ENCODE peak calls at places on chromosome 9, in seven cellular contexts. One of them, this sample, is unnamed.

GRCh38 chr9:127886401-127886972 is 9.0 kb upstream of the AK1 start:
- DNase-seq in RWPE1: peak; percentile 68
- DNase-seq in T-helper 22 cell: no peak
- DNase-seq in neural progenitor cell: no peak
- DNase-seq in COR-L47: no peak
- DNase-seq in G401: no peak
- DNase-seq in adrenal gland: no peak
- DNase-seq in this sample: no peak

GRCh38 chr9:34331191-34331590 is 1.8 kb downstream of the NUDT2 start:
- DNase-seq in COR-L47: no peak
- DNase-seq in T-helper 22 cell: no peak
- DNase-seq in adrenal gland: no peak
- DNase-seq in neural progenitor cell: no peak
- DNase-seq in RWPE1: no peak
- DNase-seq in G401: no peak
- DNase-seq in this sample: no peak

GRCh38 chr9:12784461-12785250 is 9.8 kb downstream of the LURAP1L start:
- DNase-seq in COR-L47: no peak
- DNase-seq in neural progenitor cell: no peak
- DNase-seq in G401: no peak
- DNase-seq in T-helper 22 cell: no peak
- DNase-seq in RWPE1: peak; percentile 12
- DNase-seq in adrenal gland: peak; percentile 77
- DNase-seq in this sample: no peak

GRCh38 chr9:99762470-99762869 is 59.2 kb upstream of the NR4A3 start:
- DNase-seq in adrenal gland: no peak
- DNase-seq in G401: no peak
- DNase-seq in RWPE1: no peak
- DNase-seq in COR-L47: no peak
- DNase-seq in neural progenitor cell: no peak
- DNase-seq in T-helper 22 cell: no peak
- DNase-seq in this sample: no peak

GRCh38 chr9:112820886-112821285 is 69.8 kb downstream of the SLC46A2 start:
- DNase-seq in G401: no peak
- DNase-seq in neural progenitor cell: no peak
- DNase-seq in RWPE1: peak; percentile 45
- DNase-seq in T-helper 22 cell: no peak
- DNase-seq in adrenal gland: no peak
- DNase-seq in COR-L47: no peak
- DNase-seq in this sample: no peak

GRCh38 chr9:137834846-137835546 is 42.6 kb upstream of the CACNA1B start:
- DNase-seq in neural progenitor cell: no peak
- DNase-seq in G401: no peak
- DNase-seq in adrenal gland: no peak
- DNase-seq in RWPE1: no peak
- DNase-seq in COR-L47: no peak
- DNase-seq in T-helper 22 cell: no peak
- DNase-seq in this sample: no peak

GRCh38 chr9:91151014-91151740 is 210.5 kb downstream of the AUH start:
- DNase-seq in neural progenitor cell: no peak
- DNase-seq in adrenal gland: no peak
- DNase-seq in T-helper 22 cell: peak; percentile 21
- DNase-seq in RWPE1: no peak
- DNase-seq in COR-L47: no peak
- DNase-seq in G401: no peak
- DNase-seq in this sample: no peak

GRCh38 chr9:87212563-87213154 is 265.4 kb upstream of the GAS1 start:
- DNase-seq in adrenal gland: no peak
- DNase-seq in G401: no peak
- DNase-seq in T-helper 22 cell: no peak
- DNase-seq in COR-L47: no peak
- DNase-seq in neural progenitor cell: peak; percentile 17
- DNase-seq in RWPE1: peak; percentile 95
- DNase-seq in this sample: no peak

GRCh38 chr9:93136011-93136440 is 2.0 kb upstream of the NINJ1 start:
- DNase-seq in RWPE1: no peak
- DNase-seq in COR-L47: no peak
- DNase-seq in adrenal gland: no peak
- DNase-seq in T-helper 22 cell: no peak
- DNase-seq in neural progenitor cell: no peak
- DNase-seq in G401: peak; percentile 87
- DNase-seq in this sample: peak; percentile 83

GRCh38 chr9:126468141-126468825 is 141.7 kb downstream of the MVB12B start:
- DNase-seq in T-helper 22 cell: no peak
- DNase-seq in neural progenitor cell: no peak
- DNase-seq in COR-L47: no peak
- DNase-seq in RWPE1: no peak
- DNase-seq in adrenal gland: no peak
- DNase-seq in G401: no peak
- DNase-seq in this sample: no peak

GRCh38 chr9:99356512-99356971 is 134.5 kb downstream of the SEC61B start:
- DNase-seq in T-helper 22 cell: no peak
- DNase-seq in neural progenitor cell: no peak
- DNase-seq in G401: peak; percentile 62
- DNase-seq in COR-L47: no peak
- DNase-seq in adrenal gland: no peak
- DNase-seq in RWPE1: no peak
- DNase-seq in this sample: peak; percentile 39

GRCh38 chr9:135061441-135061840 is 26.0 kb upstream of the OLFM1 start:
- DNase-seq in neural progenitor cell: no peak
- DNase-seq in G401: no peak
- DNase-seq in COR-L47: no peak
- DNase-seq in adrenal gland: no peak
- DNase-seq in T-helper 22 cell: no peak
- DNase-seq in RWPE1: no peak
- DNase-seq in this sample: no peak

GRCh38 chr9:130825051-130825651 is 9.9 kb upstream of the ABL1 start:
- DNase-seq in G401: peak; percentile 58
- DNase-seq in neural progenitor cell: peak; percentile 84
- DNase-seq in RWPE1: peak; percentile 36
- DNase-seq in adrenal gland: no peak
- DNase-seq in COR-L47: no peak
- DNase-seq in T-helper 22 cell: no peak
- DNase-seq in this sample: no peak

GRCh38 chr9:115672477-115673316 is 480.9 kb upstream of the PAPPA start:
- DNase-seq in neural progenitor cell: no peak
- DNase-seq in G401: no peak
- DNase-seq in adrenal gland: no peak
- DNase-seq in COR-L47: no peak
- DNase-seq in RWPE1: peak; percentile 91
- DNase-seq in T-helper 22 cell: no peak
- DNase-seq in this sample: no peak

GRCh38 chr9:16986441-16987387 is 116.2 kb upstream of the BNC2 start:
- DNase-seq in adrenal gland: no peak
- DNase-seq in G401: no peak
- DNase-seq in COR-L47: no peak
- DNase-seq in T-helper 22 cell: no peak
- DNase-seq in RWPE1: no peak
- DNase-seq in neural progenitor cell: no peak
- DNase-seq in this sample: no peak

GRCh38 chr9:69200071-69200470 is 26.0 kb downstream of the TJP2 start:
- DNase-seq in G401: no peak
- DNase-seq in adrenal gland: peak; percentile 30
- DNase-seq in COR-L47: no peak
- DNase-seq in RWPE1: peak; percentile 88
- DNase-seq in neural progenitor cell: no peak
- DNase-seq in T-helper 22 cell: no peak
- DNase-seq in this sample: no peak

GRCh38 chr9:134887686-134888602 is 7.3 kb downstream of the FCN2 start:
- DNase-seq in COR-L47: no peak
- DNase-seq in RWPE1: no peak
- DNase-seq in adrenal gland: peak; percentile 16
- DNase-seq in neural progenitor cell: no peak
- DNase-seq in G401: no peak
- DNase-seq in T-helper 22 cell: no peak
- DNase-seq in this sample: no peak

GRCh38 chr9:121556580-121556979 is 56.9 kb upstream of the GGTA1 start:
- DNase-seq in G401: no peak
- DNase-seq in T-helper 22 cell: no peak
- DNase-seq in adrenal gland: peak; percentile 87
- DNase-seq in COR-L47: no peak
- DNase-seq in neural progenitor cell: no peak
- DNase-seq in RWPE1: peak; percentile 81
- DNase-seq in this sample: no peak

GRCh38 chr9:5395428-5395827 is 42.3 kb downstream of the PLGRKT start:
- DNase-seq in neural progenitor cell: no peak
- DNase-seq in T-helper 22 cell: no peak
- DNase-seq in G401: no peak
- DNase-seq in COR-L47: no peak
- DNase-seq in RWPE1: no peak
- DNase-seq in adrenal gland: no peak
- DNase-seq in this sample: no peak

GRCh38 chr9:104682642-104683041 is 11.7 kb upstream of the OR13D1 start:
- DNase-seq in T-helper 22 cell: no peak
- DNase-seq in neural progenitor cell: peak; percentile 73
- DNase-seq in G401: peak; percentile 44
- DNase-seq in COR-L47: peak; percentile 64
- DNase-seq in RWPE1: peak; percentile 48
- DNase-seq in adrenal gland: no peak
- DNase-seq in this sample: peak; percentile 3